ENCODE peak calls at places on chromosomes 11 and 22, in seven cellular contexts. One of them, this sample, is unnamed.

GRCh38 chr11:120608760-120609211 is 97.2 kb downstream of the GRIK4 start:
- DNase-seq in NCI-H1694: no peak
- DNase-seq in choroid plexus epithelial cell: no peak
- DNase-seq in pancreas: no peak
- DNase-seq in GM06990: no peak
- DNase-seq in EH: no peak
- DNase-seq in cardiac septum: no peak
- DNase-seq in this sample: no peak

GRCh38 chr11:47216141-47216798 is 1.5 kb downstream of the DDB2 start:
- DNase-seq in NCI-H1694: no peak
- DNase-seq in choroid plexus epithelial cell: peak; percentile 64
- DNase-seq in pancreas: no peak
- DNase-seq in GM06990: peak; percentile 61
- DNase-seq in EH: peak; percentile 94
- DNase-seq in cardiac septum: no peak
- DNase-seq in this sample: no peak

GRCh38 chr11:706957-707816 is 1.2 kb downstream of the EPS8L2 start:
- DNase-seq in NCI-H1694: no peak
- DNase-seq in choroid plexus epithelial cell: peak; percentile 17
- DNase-seq in pancreas: peak; percentile 70
- DNase-seq in GM06990: no peak
- DNase-seq in EH: peak; percentile 47
- DNase-seq in cardiac septum: no peak
- DNase-seq in this sample: no peak

GRCh38 chr11:58575377-58576020 is at the start of gene LPXN:
- DNase-seq in NCI-H1694: no peak
- DNase-seq in choroid plexus epithelial cell: peak; percentile 14
- DNase-seq in pancreas: no peak
- DNase-seq in GM06990: peak; percentile 79
- DNase-seq in EH: peak; percentile 78
- DNase-seq in cardiac septum: no peak
- DNase-seq in this sample: no peak

GRCh38 chr11:3671334-3672254 is at the start of gene CHRNA10:
- DNase-seq in NCI-H1694: no peak
- DNase-seq in choroid plexus epithelial cell: peak; percentile 12
- DNase-seq in pancreas: no peak
- DNase-seq in GM06990: no peak
- DNase-seq in EH: no peak
- DNase-seq in cardiac septum: peak; percentile 65
- DNase-seq in this sample: no peak

GRCh38 chr11:75508051-75508561 is 17.6 kb downstream of the GDPD5 start:
- DNase-seq in NCI-H1694: no peak
- DNase-seq in choroid plexus epithelial cell: no peak
- DNase-seq in pancreas: no peak
- DNase-seq in GM06990: no peak
- DNase-seq in EH: no peak
- DNase-seq in cardiac septum: no peak
- DNase-seq in this sample: no peak

GRCh38 chr22:50118557-50119168 is 28.9 kb downstream of the MOV10L1 start:
- DNase-seq in NCI-H1694: no peak
- DNase-seq in choroid plexus epithelial cell: peak; percentile 99
- DNase-seq in pancreas: no peak
- DNase-seq in GM06990: no peak
- DNase-seq in EH: peak; percentile 83
- DNase-seq in cardiac septum: no peak
- DNase-seq in this sample: no peak

GRCh38 chr11:93249437-93250210 is 51.8 kb upstream of the SLC36A4 start:
- DNase-seq in NCI-H1694: no peak
- DNase-seq in choroid plexus epithelial cell: no peak
- DNase-seq in pancreas: no peak
- DNase-seq in GM06990: no peak
- DNase-seq in EH: no peak
- DNase-seq in cardiac septum: no peak
- DNase-seq in this sample: no peak

GRCh38 chr22:49777569-49778250 is 50.0 kb downstream of the BRD1 start:
- DNase-seq in NCI-H1694: no peak
- DNase-seq in choroid plexus epithelial cell: no peak
- DNase-seq in pancreas: no peak
- DNase-seq in GM06990: no peak
- DNase-seq in EH: no peak
- DNase-seq in cardiac septum: no peak
- DNase-seq in this sample: no peak